ENCODE peak calls at places on chromosomes 1 and 21, in four cellular contexts. I is HL-60, D is stomach, A is H1. H is an unnamed sample.

GRCh38 chr1:169062152-169062551 is 44.3 kb upstream of the ATP1B1 start:
- DNase-seq in I (no peak), D (no peak), A (no peak), H (no peak)

GRCh38 chr1:189185077-189185476 is 1292.6 kb downstream of the BRINP3 start:
- DNase-seq in I (no peak), D (no peak), A (no peak), H (no peak)

GRCh38 chr1:168321945-168322344 is 41.3 kb downstream of the TBX19 start:
- DNase-seq in I (peak), D (no peak), A (no peak), H (no peak)

GRCh38 chr1:153970346-153970745 is 2.6 kb downstream of the CREB3L4 start:
- DNase-seq in I (no peak), D (no peak), A (no peak), H (no peak)

GRCh38 chr1:1542766-1543705 is 2.6 kb upstream of the TMEM240 start:
- DNase-seq in I (no peak), D (no peak), A (no peak), H (no peak)

GRCh38 chr1:27132624-27133023 is 22.3 kb downstream of the SLC9A1 start:
- DNase-seq in I (no peak), D (peak), A (no peak), H (no peak)

GRCh38 chr1:241610056-241610815 is 29.9 kb downstream of the CHML start:
- DNase-seq in I (no peak), D (peak), A (no peak), H (no peak)

GRCh38 chr21:34078915-34079314 is 5.5 kb downstream of the MRPS6 start:
- DNase-seq in I (no peak), D (no peak), A (no peak), H (no peak)

GRCh38 chr1:167344112-167344511 is 123.4 kb downstream of the POU2F1 start:
- DNase-seq in I (no peak), D (no peak), A (no peak), H (no peak)

GRCh38 chr1:204093756-204094155 is 20.8 kb downstream of the SOX13 start:
- DNase-seq in I (no peak), D (no peak), A (no peak), H (no peak)

GRCh38 chr1:48472747-48473146 is 743 bp upstream of the SPATA6 start:
- DNase-seq in I (no peak), D (no peak), A (no peak), H (no peak)

GRCh38 chr1:18452550-18452949 is 28.2 kb upstream of the KLHDC7A start:
- DNase-seq in I (no peak), D (no peak), A (no peak), H (no peak)

GRCh38 chr1:230898144-230898543 is 29.8 kb upstream of the C1orf198 start:
- DNase-seq in I (no peak), D (no peak), A (no peak), H (no peak)
- TF ChIP-seq POLR2AphosphoS5 in I (no peak), D (no peak), A (no peak), H (no peak)

DNA sequence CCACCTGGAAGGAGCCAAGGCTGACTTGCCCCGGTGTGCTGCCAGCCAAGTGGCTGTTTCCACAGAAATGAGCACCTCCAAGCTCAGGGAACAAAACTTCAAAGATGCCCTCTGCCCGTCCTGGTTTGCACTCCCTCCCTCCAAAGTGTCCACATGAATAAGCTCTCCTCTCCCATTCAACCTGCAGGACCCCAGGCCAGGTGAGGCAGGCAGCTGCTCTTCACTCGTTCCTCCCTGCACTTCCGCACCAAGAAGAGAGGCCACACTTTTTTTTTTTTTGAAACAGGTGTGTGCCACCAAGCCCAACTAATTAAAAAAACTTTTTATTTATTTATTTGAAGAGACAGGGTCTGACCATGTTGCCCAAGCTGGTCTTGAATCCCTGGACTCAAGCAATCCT is 18.5 kb upstream of the CLIC4 start:
- DNase-seq in I (no peak), D (no peak), A (no peak), H (no peak)
- TF ChIP-seq POLR2AphosphoS5 in I (no peak), D (no peak), A (no peak), H (no peak)

GRCh38 chr1:235999259-235999925 is 65.5 kb downstream of the NID1 start:
- DNase-seq in I (no peak), D (no peak), A (no peak), H (peak)
- TF ChIP-seq POLR2AphosphoS5 in I (no peak), D (peak), A (no peak), H (no peak)

GRCh38 chr1:25875154-25875855 is at the start of gene PAQR7:
- DNase-seq in I (no peak), D (peak), A (peak), H (peak)
- TF ChIP-seq POLR2AphosphoS5 in I (no peak), D (peak), A (no peak), H (no peak)

GRCh38 chr1:156122519-156123355 is 8.2 kb downstream of the LMNA start:
- DNase-seq in I (no peak), D (peak), A (no peak), H (no peak)
- TF ChIP-seq POLR2AphosphoS5 in I (no peak), D (peak), A (peak), H (no peak)

GRCh38 chr21:41567901-41568510 is 60.0 kb upstream of the TMPRSS2 start:
- DNase-seq in I (no peak), D (no peak), A (no peak), H (no peak)
- TF ChIP-seq POLR2AphosphoS5 in I (no peak), D (no peak), A (no peak), H (no peak)

DNA sequence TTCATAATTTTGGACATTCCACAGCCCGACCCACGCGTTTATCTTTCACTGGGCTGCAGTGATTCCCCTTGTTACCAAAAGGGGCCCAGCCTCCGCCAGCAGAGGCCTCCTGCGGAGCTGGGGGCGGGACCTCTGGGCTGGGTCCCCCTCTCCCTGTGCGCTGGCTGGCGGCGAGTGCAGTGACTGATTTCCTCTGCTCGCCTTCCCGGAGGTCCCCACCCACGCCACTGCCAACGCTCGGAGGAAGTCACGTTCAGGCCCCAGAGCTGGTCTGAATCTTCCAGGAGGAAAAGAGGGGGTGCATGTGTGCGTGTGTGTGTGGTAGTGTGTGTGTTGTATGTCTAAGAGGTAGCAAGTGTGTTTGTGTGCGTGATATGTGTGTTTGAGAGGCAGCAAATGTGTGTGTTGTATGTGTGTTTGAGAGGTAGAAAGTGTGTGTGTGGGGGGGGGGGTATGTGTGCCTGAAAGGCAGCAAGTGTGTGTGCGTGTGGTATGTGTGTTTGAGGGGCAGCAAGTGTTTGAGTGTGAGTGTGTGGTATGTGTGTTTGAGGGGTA is 35.0 kb upstream of the JAK1 start:
- DNase-seq in I (no peak), D (peak), A (peak), H (peak)
- TF ChIP-seq POLR2AphosphoS5 in I (no peak), D (peak), A (no peak), H (no peak)